ENCODE peak calls at places on chromosome 15, in seven cellular contexts. P is AG09319; Y is stimulated activated CD8-positive, alpha-beta memory T cell treated with anti-CD3 and anti-CD28 coated beads, Interleukin-4, amount 100 ng/mL, for 48 hours; S is posterior cingulate gyrus; M is NCI-H1930; Q is B cell; E is NCI-H460. V is an unnamed sample.

GRCh38 chr15:45790325-45790943 is 155.6 kb downstream of the SQOR start:
- DNase-seq in M (no peak), S (no peak), P (no peak), Y (peak), Q (no peak), E (no peak), V (peak)

GRCh38 chr15:60917469-60918130 is 311.5 kb downstream of the RORA start:
- DNase-seq in Q (no peak), P (no peak), M (no peak), E (no peak), S (peak), Y (no peak), V (peak)

GRCh38 chr15:28887344-28888174 is 1.8 kb downstream of the APBA2 start:
- DNase-seq in P (no peak), M (no peak), Y (no peak), Q (no peak), E (no peak), S (no peak), V (no peak)

GRCh38 chr15:76467136-76467535 is 130.6 kb downstream of the ISL2 start:
- DNase-seq in S (no peak), E (no peak), Y (no peak), P (no peak), Q (no peak), M (no peak), V (no peak)

GRCh38 chr15:99407716-99408115 is 156.4 kb downstream of the LRRC28 start:
- DNase-seq in M (no peak), S (no peak), Q (no peak), Y (no peak), P (no peak), E (no peak), V (no peak)

GRCh38 chr15:31235298-31236183 is 91.1 kb upstream of the KLF13 start:
- DNase-seq in P (no peak), Q (no peak), E (no peak), S (no peak), Y (no peak), M (no peak), V (peak)

GRCh38 chr15:47182818-47183217 is 534.5 kb upstream of the SEMA6D start:
- DNase-seq in S (no peak), Y (no peak), M (no peak), Q (no peak), E (no peak), P (no peak), V (no peak)

GRCh38 chr15:71295242-71296031 is 180.2 kb downstream of the THSD4 start:
- DNase-seq in E (peak), M (no peak), Q (no peak), S (no peak), P (peak), Y (no peak), V (peak)

GRCh38 chr15:46127361-46127874 is 492.6 kb downstream of the SQOR start:
- DNase-seq in M (no peak), Y (no peak), S (no peak), E (no peak), P (no peak), Q (no peak), V (peak)

GRCh38 chr15:57566840-57567239 is 24.9 kb upstream of the MYZAP start:
- DNase-seq in Y (no peak), Q (no peak), M (no peak), P (no peak), E (no peak), S (no peak), V (no peak)

GRCh38 chr15:40790723-40791122 is 16.2 kb upstream of the ZFYVE19 start:
- DNase-seq in E (no peak), P (no peak), S (no peak), Y (no peak), M (no peak), Q (no peak), V (peak)

GRCh38 chr15:68421798-68422402 is 10.1 kb downstream of the ITGA11 start:
- DNase-seq in E (no peak), M (no peak), P (no peak), Q (peak), S (no peak), Y (no peak), V (no peak)

GRCh38 chr15:74906450-74907276 is at the start of gene FAM219B:
- DNase-seq in P (peak), E (peak), Y (peak), M (peak), Q (peak), S (peak), V (peak)

GRCh38 chr15:76340198-76340801 is 3.7 kb downstream of the ISL2 start:
- DNase-seq in P (no peak), Q (no peak), S (no peak), M (no peak), E (no peak), Y (peak), V (peak)

GRCh38 chr15:41698779-41699178 is 38.6 kb downstream of the MGA start:
- DNase-seq in P (no peak), E (no peak), Q (no peak), S (no peak), Y (no peak), M (no peak), V (no peak)

GRCh38 chr15:71201471-71201870 is 86.2 kb downstream of the THSD4 start:
- DNase-seq in E (no peak), Y (no peak), M (no peak), P (no peak), S (no peak), Q (no peak), V (no peak)

GRCh38 chr15:54582863-54583643 is 604.8 kb downstream of the UNC13C start:
- DNase-seq in S (no peak), P (no peak), Y (no peak), Q (no peak), M (no peak), E (no peak), V (no peak)

GRCh38 chr15:40313531-40314398 is 6.0 kb upstream of the PLCB2 start:
- DNase-seq in S (no peak), Y (peak), M (no peak), Q (no peak), P (no peak), E (no peak), V (no peak)

GRCh38 chr15:45522179-45522930 is at the start of gene SLC30A4:
- DNase-seq in E (peak), S (peak), Y (peak), M (peak), P (peak), Q (peak), V (peak)

GRCh38 chr15:23759964-23760363 is 72.9 kb upstream of the NDN start:
- DNase-seq in S (no peak), M (no peak), E (no peak), Y (no peak), P (no peak), Q (no peak), V (no peak)

GRCh38 chr15:35123743-35124142 is 38.6 kb upstream of the NANOGP8 start:
- DNase-seq in Q (no peak), S (no peak), Y (no peak), E (no peak), M (no peak), P (no peak), V (peak)

GRCh38 chr15:92690370-92690769 is 34.8 kb upstream of the FAM174B start:
- DNase-seq in Y (no peak), E (no peak), S (no peak), M (no peak), P (no peak), Q (no peak), V (no peak)

GRCh38 chr15:80604583-80605506 is 90.3 kb upstream of the ABHD17C start:
- DNase-seq in S (no peak), Q (no peak), P (no peak), E (no peak), Y (no peak), M (no peak), V (no peak)

GRCh38 chr15:64351265-64351664 is 4.7 kb downstream of the CSNK1G1 start:
- DNase-seq in M (no peak), Y (no peak), P (no peak), S (no peak), E (no peak), Q (no peak), V (peak)

GRCh38 chr15:38049876-38050275 is 115.4 kb downstream of the TMCO5A start:
- DNase-seq in Q (no peak), E (no peak), S (no peak), P (peak), M (no peak), Y (no peak), V (peak)

GRCh38 chr15:83010709-83011270 is 649 bp downstream of the C15orf40 start:
- DNase-seq in Y (peak), E (peak), M (peak), S (peak), Q (peak), P (peak), V (peak)